ENCODE peak calls at places on chromosomes 13 and 19, in five cellular contexts. O is psoas muscle, K is cardiac muscle cell, J is HAP-1, W is stomach. S is an unnamed sample.

GRCh38 chr13:73000027-73000674 is 58.7 kb upstream of the KLF5 start:
- DNase-seq in J (peak; percentile 46), O (no peak), W (no peak), K (peak; percentile 1), S (no peak)

GRCh38 chr19:5156231-5156986 is 184.2 kb downstream of the PTPRS start:
- DNase-seq in W (no peak), O (no peak), J (no peak), K (no peak), S (no peak)

GRCh38 chr19:39927524-39928356 is 6.7 kb downstream of the FCGBP start:
- DNase-seq in K (no peak), O (no peak), J (no peak), W (peak; percentile 10), S (no peak)

GRCh38 chr13:93151277-93151676 is 75.3 kb upstream of the GPC6 start:
- DNase-seq in W (no peak), O (no peak), K (no peak), J (no peak), S (no peak)

GRCh38 chr19:45667620-45668341 is at the start of gene GIPR:
- DNase-seq in W (peak; percentile 78), K (peak; percentile 85), O (no peak), J (no peak), S (peak; percentile 57)

GRCh38 chr19:17242431-17243208 is 3.1 kb downstream of the NR2F6 start:
- DNase-seq in J (no peak), W (no peak), K (no peak), O (no peak), S (no peak)

GRCh38 chr13:40333238-40333637 is 333.2 kb downstream of the FOXO1 start:
- DNase-seq in J (no peak), O (no peak), K (no peak), W (no peak), S (no peak)

GRCh38 chr13:111062305-111062704 is 52.8 kb upstream of the ARHGEF7 start:
- DNase-seq in W (no peak), J (no peak), O (no peak), K (no peak), S (no peak)

GRCh38 chr19:51097166-51097736 is 11.0 kb downstream of the CTU1 start:
- DNase-seq in K (peak; percentile 79), O (peak; percentile 74), J (peak; percentile 48), W (peak; percentile 77), S (peak; percentile 56)

GRCh38 chr19:2500157-2500556 is 24.2 kb downstream of the GADD45B start:
- DNase-seq in O (peak; percentile 83), K (no peak), J (no peak), W (no peak), S (no peak)

GRCh38 chr13:97539651-97540230 is 105.8 kb downstream of the RAP2A start:
- DNase-seq in O (no peak), W (no peak), J (no peak), K (no peak), S (no peak)

GRCh38 chr19:29489182-29489951 is 36.4 kb upstream of the VSTM2B start:
- DNase-seq in K (no peak), W (no peak), J (no peak), O (no peak), S (no peak)

GRCh38 chr19:55605207-55605636 is 225 bp upstream of the ZNF865 start:
- DNase-seq in K (peak; percentile 99), O (peak; percentile 99), W (peak; percentile 99), J (peak; percentile 98), S (peak; percentile 97)

GRCh38 chr13:65594255-65594654 is 1635.9 kb downstream of the PCDH9 start:
- DNase-seq in K (no peak), O (no peak), W (no peak), J (no peak), S (no peak)

GRCh38 chr19:3980353-3981251 is 4.7 kb downstream of the EEF2 start:
- DNase-seq in O (no peak), K (no peak), W (no peak), J (no peak), S (no peak)

GRCh38 chr13:93875527-93875926 is 604.0 kb downstream of the DCT start:
- DNase-seq in W (no peak), J (no peak), O (no peak), K (no peak), S (no peak)

GRCh38 chr13:111359237-111359915 is 38.9 kb downstream of the TEX29 start:
- DNase-seq in W (peak; percentile 16), J (no peak), O (no peak), K (no peak), S (no peak)

GRCh38 chr13:48838193-48839000 is 137.3 kb upstream of the FNDC3A start:
- DNase-seq in J (no peak), O (no peak), K (no peak), W (no peak), S (no peak)

GRCh38 chr19:801861-802496 is 4.7 kb downstream of the PTBP1 start:
- DNase-seq in W (peak; percentile 60), K (peak; percentile 2), O (peak; percentile 72), J (no peak), S (no peak)

GRCh38 chr13:97855570-97855970 is 97.9 kb upstream of the IPO5 start:
- DNase-seq in J (peak; percentile 76), W (no peak), K (peak; percentile 87), O (no peak), S (no peak)

GRCh38 chr13:26961890-26962615 is 201.5 kb upstream of the GPR12 start:
- DNase-seq in K (no peak), J (no peak), O (no peak), W (peak; percentile 80), S (no peak)

GRCh38 chr19:52028027-52028779 is at the start of gene ZNF614:
- DNase-seq in K (peak; percentile 90), W (peak; percentile 87), O (peak; percentile 94), J (peak; percentile 71), S (peak; percentile 89)

GRCh38 chr19:5038631-5039271 is 69.8 kb downstream of the KDM4B start:
- DNase-seq in O (no peak), K (no peak), J (peak; percentile 10), W (peak; percentile 40), S (no peak)

GRCh38 chr19:40224342-40225148 is 1.9 kb downstream of the CCNP start:
- DNase-seq in W (no peak), O (no peak), K (no peak), J (no peak), S (no peak)

GRCh38 chr19:46841458-46842083 is 9.1 kb downstream of the AP2S1 start:
- DNase-seq in J (no peak), K (peak; percentile 22), W (peak; percentile 35), O (peak; percentile 13), S (peak; percentile 77)

GRCh38 chr19:18737954-18738351 is 53.2 kb downstream of the COMP start:
- DNase-seq in J (no peak), W (peak; percentile 57), O (no peak), K (no peak), S (no peak)

GRCh38 chr13:32247887-32248286 is 67.3 kb downstream of the ZAR1L start:
- DNase-seq in J (no peak), W (no peak), K (no peak), O (no peak), S (no peak)
- H3K4me1 ChIP-seq in J (no peaks in the 10 kb centered on the region), W (peaks cover 21% of the 10 kb centered on the region), K (peaks cover 3% of the 10 kb centered on the region), O (peaks cover 5% of the 10 kb centered on the region), S (peaks cover 32% of the 10 kb centered on the region)

DNA sequence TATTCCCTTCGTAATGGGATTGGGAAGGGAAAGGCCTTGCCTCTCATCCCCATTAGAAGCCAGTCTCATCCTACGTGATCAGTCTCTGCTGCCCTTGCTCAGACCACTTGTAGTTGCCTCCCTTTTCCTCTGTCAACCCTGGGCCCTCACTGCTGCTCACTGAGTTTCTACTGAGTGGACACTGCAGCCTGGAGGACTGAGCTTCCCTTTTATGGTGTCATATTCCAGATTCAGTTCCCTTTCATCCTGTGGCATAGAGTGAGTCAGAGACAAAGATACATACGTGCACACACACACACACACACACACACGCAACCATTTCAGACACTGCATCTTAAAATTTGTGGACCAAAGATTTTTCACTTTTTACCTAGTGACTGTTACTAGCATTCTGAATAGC is 56.6 kb downstream of the COG3 start:
- DNase-seq in O (no peak), W (no peak), J (no peak), K (peak; percentile 14), S (no peak)
- H3K4me1 ChIP-seq in O (no peaks in the 10 kb centered on the region), W (peaks cover 19% of the 10 kb centered on the region), J (peaks cover 8% of the 10 kb centered on the region), K (peaks cover 26% of the 10 kb centered on the region), S (peaks cover 6% of the 10 kb centered on the region)

GRCh38 chr13:37485766-37486165 is 112.8 kb downstream of the POSTN start:
- DNase-seq in O (no peak), J (no peak), W (no peak), K (no peak), S (no peak)

GRCh38 chr13:37490176-37490575 is 108.4 kb downstream of the POSTN start:
- DNase-seq in O (no peak), W (no peak), J (no peak), K (no peak), S (no peak)

GRCh38 chr13:37491661-37492060 is 106.9 kb downstream of the POSTN start:
- DNase-seq in J (no peak), W (no peak), K (no peak), O (no peak), S (no peak)

GRCh38 chr13:37486171-37486661 is 112.4 kb downstream of the POSTN start:
- DNase-seq in O (no peak), W (no peak), K (no peak), J (no peak), S (no peak)

GRCh38 chr13:37488682-37489081 is 109.9 kb downstream of the POSTN start:
- DNase-seq in W (no peak), K (no peak), O (no peak), J (no peak), S (no peak)
- H3K4me1 ChIP-seq in W (peaks cover 5% of the 10 kb centered on the region), K (peaks cover 7% of the 10 kb centered on the region), O (no peaks in the 10 kb centered on the region), J (no peaks in the 10 kb centered on the region), S (no peaks in the 10 kb centered on the region)

DNA sequence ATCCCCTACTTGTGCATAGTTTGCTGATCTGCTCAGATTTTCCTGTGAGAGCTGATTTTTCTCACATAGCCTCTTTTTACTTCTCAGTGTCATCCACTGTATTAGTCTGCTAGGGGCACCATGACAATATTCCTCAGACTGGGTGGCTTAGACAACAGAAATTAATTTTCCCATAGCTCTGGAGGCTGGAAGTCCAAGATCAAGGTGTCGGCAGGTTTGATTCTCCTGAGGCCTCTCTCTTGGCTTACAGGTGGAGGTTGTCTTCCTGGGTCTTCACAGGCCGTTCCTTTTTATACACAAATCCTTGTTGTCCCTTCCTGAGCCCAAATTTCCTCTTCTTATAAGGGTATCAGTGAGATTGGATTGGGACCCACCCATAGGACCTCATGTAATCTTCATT is 9.2 kb downstream of the LRCH1 start:
- DNase-seq in K (no peak), J (no peak), O (no peak), W (no peak), S (no peak)
- H3K4me1 ChIP-seq in K (peaks cover 21% of the 10 kb centered on the region), J (no peaks in the 10 kb centered on the region), O (no peaks in the 10 kb centered on the region), W (peaks cover 74% of the 10 kb centered on the region), S (peaks cover 72% of the 10 kb centered on the region)

GRCh38 chr19:41225238-41226052 is 6.4 kb downstream of the AXL start:
- DNase-seq in K (peak; percentile 28), W (peak; percentile 35), J (no peak), O (peak; percentile 80), S (peak; percentile 48)
- H3K4me1 ChIP-seq in K (peaks cover 13% of the 10 kb centered on the region), W (peaks cover 71% of the 10 kb centered on the region), J (peaks cover 11% of the 10 kb centered on the region), O (no peaks in the 10 kb centered on the region), S (peaks cover 33% of the 10 kb centered on the region)